ENCODE peak calls at places on chromosome 15, in eight cellular contexts. U is GM13976; Y is dermis blood vessel endothelial cell; A is cerebellar nuclear complex; X is CD4-positive, alpha-beta T cell; M is stimulated activated CD4-positive, alpha-beta T cell treated with anti-CD3 and anti-CD28 coated beads, Interleukin-4, amount 100 ng/mL, for 4 hours; Q is DMS79 treated with DMSO at 0.1 percent for 48 hours; W is LNCaP clone FGC. H is an unnamed sample.

GRCh38 chr15:22871481-22872076 is 33.1 kb downstream of the NIPA2 start:
- DNase-seq in Y (no peak), M (no peak), U (no peak), W (no peak), A (no peak), X (no peak), Q (no peak), H (no peak)

GRCh38 chr15:66293419-66294156 is at the start of gene DIS3L:
- DNase-seq in A (no peak), Y (peak), Q (no peak), W (no peak), X (peak), M (peak), U (peak), H (peak)

GRCh38 chr15:69129026-69129385 is 31.4 kb upstream of the GLCE start:
- DNase-seq in M (no peak), U (no peak), Y (no peak), A (no peak), W (peak), Q (no peak), X (no peak), H (no peak)

GRCh38 chr15:27847775-27848710 is 251.1 kb downstream of the OCA2 start:
- DNase-seq in M (no peak), U (no peak), W (no peak), A (peak), Q (no peak), X (no peak), Y (no peak), H (no peak)

GRCh38 chr15:65655026-65655425 is 33.3 kb downstream of the SLC24A1 start:
- DNase-seq in W (no peak), Y (peak), A (no peak), U (peak), M (no peak), Q (no peak), X (no peak), H (no peak)

GRCh38 chr15:98903377-98904018 is 104.1 kb downstream of the PGPEP1L start:
- DNase-seq in W (no peak), U (no peak), X (no peak), A (no peak), Q (no peak), M (no peak), Y (peak), H (no peak)

GRCh38 chr15:45863881-45864580 is 229.2 kb downstream of the SQOR start:
- DNase-seq in Q (no peak), W (peak), X (no peak), M (no peak), Y (no peak), A (no peak), U (no peak), H (no peak)

GRCh38 chr15:57427367-57427821 is 51.1 kb downstream of the CGNL1 start:
- DNase-seq in X (no peak), U (no peak), M (no peak), Y (no peak), Q (no peak), A (no peak), W (no peak), H (no peak)

GRCh38 chr15:42919794-42920280 is 741 bp downstream of the TTBK2 start:
- DNase-seq in M (peak), W (no peak), Y (peak), Q (peak), U (no peak), A (no peak), X (no peak), H (peak)

GRCh38 chr15:32119694-32120330 is 89.5 kb downstream of the CHRNA7 start:
- DNase-seq in W (no peak), A (no peak), Y (no peak), U (no peak), M (no peak), Q (no peak), X (no peak), H (no peak)

GRCh38 chr15:47293763-47294162 is 423.5 kb upstream of the SEMA6D start:
- DNase-seq in Y (no peak), U (no peak), X (no peak), M (no peak), Q (no peak), A (no peak), W (no peak), H (no peak)

GRCh38 chr15:64193971-64194370 is 31.1 kb upstream of the PPIB start:
- DNase-seq in A (no peak), U (no peak), M (no peak), Q (no peak), W (no peak), Y (no peak), X (no peak), H (no peak)

GRCh38 chr15:47720555-47720954 is 3.2 kb downstream of the SEMA6D start:
- DNase-seq in Q (no peak), X (no peak), Y (no peak), M (no peak), U (no peak), W (no peak), A (no peak), H (no peak)

GRCh38 chr15:49473031-49473430 is 50.0 kb downstream of the FGF7 start:
- DNase-seq in Q (no peak), W (no peak), U (no peak), Y (no peak), X (no peak), M (no peak), A (no peak), H (no peak)

GRCh38 chr15:66832679-66833078 is 130.6 kb downstream of the SMAD6 start:
- DNase-seq in M (no peak), Q (no peak), A (no peak), U (no peak), X (no peak), Y (no peak), W (peak), H (no peak)

GRCh38 chr15:67803996-67804843 is 21.1 kb upstream of the SKOR1 start:
- DNase-seq in W (no peak), Q (no peak), Y (peak), X (no peak), M (no peak), U (no peak), A (no peak), H (no peak)

GRCh38 chr15:64686130-64686735 is 89.2 kb downstream of the RBPMS2 start:
- DNase-seq in A (no peak), M (no peak), U (peak), Q (peak), Y (peak), X (no peak), W (no peak), H (peak)

GRCh38 chr15:28260722-28261121 is 61.3 kb downstream of the HERC2 start:
- DNase-seq in Y (peak), X (no peak), M (no peak), Q (no peak), U (no peak), W (no peak), A (no peak), H (no peak)

GRCh38 chr15:68644088-68644904 is 65.5 kb downstream of the CORO2B start:
- DNase-seq in M (no peak), W (no peak), Q (no peak), A (no peak), X (no peak), Y (peak), U (no peak), H (no peak)

GRCh38 chr15:35007397-35007796 is 19.3 kb upstream of the ZNF770 start:
- DNase-seq in U (no peak), Y (no peak), Q (no peak), A (no peak), M (no peak), X (no peak), W (no peak), H (no peak)

GRCh38 chr15:65392368-65392767 is 14.6 kb upstream of the IGDCC3 start:
- DNase-seq in M (no peak), Y (no peak), W (no peak), A (no peak), Q (no peak), U (no peak), X (no peak), H (no peak)

GRCh38 chr15:76871930-76872329 is 33.2 kb downstream of the SCAPER start:
- DNase-seq in M (no peak), Y (no peak), A (no peak), U (no peak), W (no peak), Q (no peak), X (no peak), H (no peak)

GRCh38 chr15:63559753-63560152 is 37.4 kb upstream of the FBXL22 start:
- DNase-seq in W (no peak), M (no peak), Q (no peak), X (no peak), A (no peak), Y (no peak), U (no peak), H (no peak)

GRCh38 chr15:31101262-31102048 is at the start of gene TRPM1:
- DNase-seq in X (no peak), A (no peak), Y (no peak), M (no peak), Q (no peak), U (no peak), W (no peak), H (no peak)

GRCh38 chr15:86002444-86002843 is 77.2 kb upstream of the AGBL1 start:
- DNase-seq in A (no peak), Y (no peak), U (no peak), W (no peak), X (no peak), M (no peak), Q (no peak), H (no peak)

GRCh38 chr15:50774450-50774849 is 8.9 kb upstream of the SPPL2A start:
- DNase-seq in X (no peak), U (no peak), Q (no peak), W (peak), M (no peak), A (no peak), Y (no peak), H (no peak)

GRCh38 chr15:59701880-59702279 is 12.8 kb upstream of the BNIP2 start:
- DNase-seq in X (no peak), M (no peak), Q (no peak), U (no peak), A (no peak), Y (no peak), W (no peak), H (no peak)

GRCh38 chr15:70100495-70101331 is 3.0 kb upstream of the TLE3 start:
- DNase-seq in W (no peak), Q (peak), M (peak), Y (peak), A (no peak), U (peak), X (peak), H (no peak)

GRCh38 chr15:60052796-60053195 is 48.7 kb downstream of the FOXB1 start:
- DNase-seq in Q (no peak), Y (no peak), X (no peak), W (no peak), M (no peak), A (no peak), U (no peak), H (no peak)

GRCh38 chr15:70512772-70513362 is 250.5 kb downstream of the UACA start:
- DNase-seq in W (peak), U (peak), X (peak), Y (peak), A (no peak), Q (no peak), M (peak), H (no peak)

GRCh38 chr15:39582286-39582976 is 1.6 kb downstream of the THBS1 start:
- DNase-seq in U (no peak), Q (no peak), W (no peak), X (no peak), A (no peak), Y (peak), M (no peak), H (no peak)

GRCh38 chr15:36601497-36601932 is 22.1 kb downstream of the CDIN1 start:
- DNase-seq in W (no peak), M (no peak), Y (peak), A (no peak), X (no peak), Q (no peak), U (no peak), H (no peak)

GRCh38 chr15:73965094-73965729 is 26.9 kb downstream of the STOML1 start:
- DNase-seq in M (peak), W (no peak), Y (no peak), X (peak), A (no peak), U (no peak), Q (no peak), H (no peak)

GRCh38 chr15:92005154-92005553 is 151.6 kb downstream of the SLCO3A1 start:
- DNase-seq in Y (no peak), Q (peak), M (no peak), W (no peak), A (no peak), X (no peak), U (no peak), H (peak)

GRCh38 chr15:68209735-68210408 is 4.7 kb upstream of the CALML4 start:
- DNase-seq in Q (no peak), M (peak), Y (no peak), X (no peak), A (no peak), W (no peak), U (peak), H (no peak)

GRCh38 chr15:63322541-63322940 is 45.1 kb downstream of the APH1B start:
- DNase-seq in Y (peak), M (no peak), A (no peak), Q (peak), X (no peak), W (no peak), U (no peak), H (no peak)

GRCh38 chr15:29695486-29696167 is 126.6 kb downstream of the TJP1 start:
- DNase-seq in A (no peak), Y (no peak), Q (no peak), X (no peak), M (no peak), U (no peak), W (no peak), H (no peak)

H was measured in NCI-H748 treated with DMSO at 0.1 percent for 48 hours.